ENCODE peak calls at places on chromosome 11, in four cellular contexts. M is right lobe of liver, D is heart right ventricle, A is cardiac muscle cell. Z is an unnamed sample. For H3K36me3, the result is how much of the 10 kb centered on the place peaks cover.

GRCh38 chr11:118060879-118061278 is 16.0 kb upstream of the TMPRSS4 start:
- DNase-seq in M (no peak), D (no peak), A (no peak), Z (peak)

GRCh38 chr11:34331329-34331728 is 26.5 kb downstream of the ABTB2 start:
- DNase-seq in M (no peak), D (no peak), A (peak), Z (no peak)

GRCh38 chr11:131683131-131683530 is 312.7 kb downstream of the NTM start:
- DNase-seq in M (no peak), D (no peak), A (no peak), Z (no peak)

GRCh38 chr11:126492331-126492730 is 136.8 kb downstream of the ST3GAL4 start:
- DNase-seq in M (no peak), D (no peak), A (no peak), Z (peak)

GRCh38 chr11:58316142-58316541 is 42.7 kb downstream of the OR5B17 start:
- DNase-seq in M (no peak), D (no peak), A (no peak), Z (no peak)

GRCh38 chr11:34431979-34432378 is 6.8 kb upstream of the CAT start:
- DNase-seq in M (no peak), D (no peak), A (no peak), Z (no peak)

GRCh38 chr11:110196241-110196754 is 100.1 kb downstream of the RDX start:
- DNase-seq in M (no peak), D (no peak), A (peak), Z (no peak)

GRCh38 chr11:94671553-94672366 is 96.4 kb upstream of the AMOTL1 start:
- DNase-seq in M (no peak), D (no peak), A (no peak), Z (no peak)

GRCh38 chr11:45458269-45458668 is 172.1 kb upstream of the SYT13 start:
- DNase-seq in M (no peak), D (no peak), A (no peak), Z (no peak)

GRCh38 chr11:1263036-1263435 is 40.2 kb downstream of the MUC5B start:
- DNase-seq in M (no peak), D (peak), A (no peak), Z (no peak)

GRCh38 chr11:65437436-65438227 is 15.0 kb downstream of the NEAT1 start:
- DNase-seq in M (peak), D (no peak), A (peak), Z (peak)

GRCh38 chr11:58731819-58732218 is at the start of gene GLYAT:
- DNase-seq in M (peak), D (no peak), A (no peak), Z (no peak)

GRCh38 chr11:14413307-14414072 is 54.5 kb upstream of the RRAS2 start:
- DNase-seq in M (no peak), D (no peak), A (peak), Z (no peak)

GRCh38 chr11:62054484-62055121 is 69.2 kb upstream of the INCENP start:
- DNase-seq in M (peak), D (no peak), A (peak), Z (no peak)

GRCh38 chr11:58561394-58562102 is 14.1 kb downstream of the LPXN start:
- DNase-seq in M (no peak), D (no peak), A (no peak), Z (no peak)

GRCh38 chr11:27933992-27934829 is 173.7 kb downstream of the KIF18A start:
- DNase-seq in M (no peak), D (no peak), A (peak), Z (no peak)

GRCh38 chr11:13341028-13341427 is 63.4 kb downstream of the BMAL1 start:
- DNase-seq in M (no peak), D (no peak), A (no peak), Z (no peak)

GRCh38 chr11:69075421-69076128 is 26.8 kb downstream of the TPCN2 start:
- DNase-seq in M (no peak), D (peak), A (peak), Z (no peak)

GRCh38 chr11:125566235-125566634 is 3.0 kb upstream of the EI24 start:
- DNase-seq in M (peak), D (no peak), A (no peak), Z (no peak)

GRCh38 chr11:124644426-124645280 is 22.0 kb downstream of the TBRG1 start:
- DNase-seq in M (peak), D (peak), A (peak), Z (peak)

GRCh38 chr11:65429069-65429681 is 6.6 kb downstream of the NEAT1 start:
- DNase-seq in M (peak), D (no peak), A (peak), Z (no peak)

GRCh38 chr11:118216621-118217526 is 7.9 kb downstream of the JAML start:
- DNase-seq in M (no peak), D (no peak), A (no peak), Z (no peak)

GRCh38 chr11:12076840-12077534 is 33.4 kb upstream of the MICAL2 start:
- DNase-seq in M (peak), D (no peak), A (no peak), Z (no peak)

GRCh38 chr11:17275376-17276235 is 933 bp upstream of the NUCB2 start:
- DNase-seq in M (no peak), D (no peak), A (no peak), Z (no peak)

GRCh38 chr11:31764766-31765165 is 46.4 kb downstream of the PAX6 start:
- DNase-seq in M (no peak), D (no peak), A (no peak), Z (no peak)

GRCh38 chr11:110779108-110779507 is 66.9 kb upstream of the ARHGAP20 start:
- DNase-seq in M (no peak), D (no peak), A (no peak), Z (no peak)

GRCh38 chr11:128467041-128467440 is 120.3 kb downstream of the ETS1 start:
- DNase-seq in M (no peak), D (no peak), A (no peak), Z (no peak)

GRCh38 chr11:27694992-27695391 is 5.3 kb downstream of the BDNF start:
- DNase-seq in M (no peak), D (no peak), A (peak), Z (no peak)

GRCh38 chr11:113632981-113633380 is 73.1 kb downstream of the TMPRSS5 start:
- DNase-seq in M (no peak), D (no peak), A (peak), Z (no peak)

GRCh38 chr11:62770778-62771143 is 435 bp upstream of the TAF6L start:
- DNase-seq in M (peak), D (no peak), A (no peak), Z (no peak)

GRCh38 chr11:105588001-105588400 is 21.9 kb upstream of the GRIA4 start:
- DNase-seq in M (no peak), D (no peak), A (peak), Z (no peak)

GRCh38 chr11:120326845-120327281 is 1.8 kb downstream of the TLCD5 start:
- DNase-seq in M (no peak), D (no peak), A (peak), Z (no peak)

GRCh38 chr11:12698049-12698448 is 23.8 kb downstream of the TEAD1 start:
- DNase-seq in M (no peak), D (no peak), A (no peak), Z (no peak)

GRCh38 chr11:67409261-67409666 is 5.4 kb downstream of the TBC1D10C start:
- DNase-seq in M (no peak), D (no peak), A (no peak), Z (no peak)

GRCh38 chr11:44566952-44567875 is 1.8 kb downstream of the CD82 start:
- DNase-seq in M (no peak), D (no peak), A (no peak), Z (no peak)

GRCh38 chr11:5933116-5933515 is 8.9 kb upstream of the OR56A3 start:
- DNase-seq in M (no peak), D (no peak), A (no peak), Z (no peak)
- H3K36me3 ChIP-seq in M (under half), D (under half), A (under half), Z (under half)

DNA sequence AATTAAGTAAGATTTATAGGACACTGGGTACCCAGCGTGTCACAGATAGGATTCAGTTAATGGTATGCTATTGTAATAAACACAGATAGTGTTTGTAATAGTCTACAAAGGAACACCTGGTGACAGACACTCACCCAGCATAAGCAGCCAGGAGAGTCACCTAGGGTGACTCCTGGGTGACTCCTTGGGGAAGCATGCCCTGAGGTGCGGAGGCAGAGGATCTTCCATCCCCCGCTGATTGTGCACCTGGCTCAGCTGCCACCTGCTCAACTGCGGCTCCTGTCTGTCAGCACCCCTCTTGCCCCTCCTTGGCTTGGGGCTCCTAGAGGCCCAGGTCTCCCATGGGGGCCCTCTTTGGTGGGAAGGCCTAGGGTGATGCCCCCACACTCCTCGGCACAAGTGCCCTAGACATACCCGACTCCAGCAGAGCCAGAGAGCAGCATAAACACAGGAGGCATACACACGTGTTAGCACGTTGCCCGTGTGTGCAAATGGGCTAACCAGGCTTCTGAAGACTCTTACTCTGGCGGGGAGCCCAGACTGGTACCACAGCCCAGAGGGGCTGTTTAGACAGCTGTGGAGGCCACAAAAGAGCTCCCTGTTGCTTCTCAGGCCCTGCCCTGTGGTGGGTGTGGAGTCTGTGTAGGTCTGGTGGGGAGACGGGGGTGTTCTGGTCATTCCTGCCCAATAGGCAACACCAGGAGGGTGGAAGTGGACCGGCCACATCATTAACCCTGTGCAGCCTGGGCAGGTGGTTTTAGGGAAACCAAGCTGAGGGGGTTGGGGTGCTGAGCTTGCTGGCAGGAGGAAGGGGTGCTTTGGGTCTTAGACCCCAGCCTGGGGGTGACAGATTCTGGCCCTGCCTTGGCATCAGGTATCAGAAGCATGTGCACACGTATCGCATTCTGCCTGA is 3.0 kb downstream of the INPPL1 start:
- DNase-seq in M (peak), D (no peak), A (no peak), Z (peak)
- H3K36me3 ChIP-seq in M (under half), D (under half), A (under half), Z (under half)

GRCh38 chr11:130144129-130144528 is 15.5 kb upstream of the ST14 start:
- DNase-seq in M (peak), D (no peak), A (no peak), Z (no peak)
- H3K36me3 ChIP-seq in M (under half), D (under half), A (under half), Z (half or more)

DNA sequence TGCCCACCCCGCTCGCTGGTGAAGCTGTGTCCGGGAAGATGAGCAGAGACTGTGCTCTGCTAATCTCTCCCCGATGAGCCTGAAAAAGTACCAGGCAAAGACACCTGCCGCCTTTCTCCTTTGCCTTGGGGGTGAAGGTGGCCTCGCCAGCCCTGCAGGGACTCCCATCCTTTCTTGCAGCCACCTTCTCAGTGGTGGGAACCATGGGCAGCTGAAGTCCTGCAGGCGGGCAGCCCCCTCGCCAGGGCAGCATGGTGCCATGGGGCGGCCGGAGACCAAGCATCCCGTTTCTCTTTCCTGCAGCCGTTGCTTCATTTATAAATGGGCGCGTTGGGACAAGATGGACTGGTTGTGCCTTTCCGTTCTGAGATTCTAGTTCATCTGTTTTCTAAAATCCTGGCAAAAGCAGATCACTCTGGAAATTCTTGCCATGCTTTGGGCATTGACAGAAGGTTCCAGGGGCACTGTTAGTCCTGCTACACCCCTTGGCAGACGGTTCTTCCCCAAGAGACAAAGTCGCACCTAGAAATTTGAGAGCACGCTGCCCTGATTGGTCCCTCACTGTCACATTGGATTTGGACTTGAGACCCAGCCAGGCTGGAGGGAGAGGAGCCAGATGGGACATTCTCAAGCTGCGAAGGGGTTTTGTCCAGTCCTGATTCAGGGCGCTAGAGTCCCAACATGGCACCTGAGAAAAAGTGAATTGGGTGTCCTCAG is 7.5 kb downstream of the CTTN start:
- DNase-seq in M (no peak), D (no peak), A (no peak), Z (no peak)
- H3K36me3 ChIP-seq in M (under half), D (under half), A (under half), Z (half or more)

GRCh38 chr11:74019104-74019738 is 10.3 kb upstream of the UCP3 start:
- DNase-seq in M (peak), D (peak), A (no peak), Z (no peak)

GRCh38 chr11:74022541-74022940 is 13.7 kb upstream of the UCP3 start:
- DNase-seq in M (no peak), D (no peak), A (no peak), Z (no peak)

GRCh38 chr11:74019860-74020259 is 11.0 kb upstream of the UCP3 start:
- DNase-seq in M (no peak), D (no peak), A (no peak), Z (no peak)

GRCh38 chr11:74021998-74022397 is 13.1 kb upstream of the UCP3 start:
- DNase-seq in M (no peak), D (no peak), A (no peak), Z (no peak)

GRCh38 chr11:74020537-74020936 is 11.7 kb upstream of the UCP3 start:
- DNase-seq in M (no peak), D (no peak), A (no peak), Z (no peak)
- H3K36me3 ChIP-seq in M (under half), D (under half), A (under half), Z (under half)

GRCh38 chr11:64341851-64342791 is 2.1 kb downstream of the CCDC88B start:
- DNase-seq in M (peak), D (peak), A (peak), Z (peak)

GRCh38 chr11:64343740-64344133 is 3.7 kb downstream of the CCDC88B start:
- DNase-seq in M (no peak), D (no peak), A (no peak), Z (no peak)

GRCh38 chr11:64342869-64343739 is 3.1 kb downstream of the CCDC88B start:
- DNase-seq in M (no peak), D (no peak), A (no peak), Z (no peak)

GRCh38 chr11:64344721-64345120 is 4.7 kb downstream of the CCDC88B start:
- DNase-seq in M (no peak), D (no peak), A (no peak), Z (no peak)

GRCh38 chr11:64344160-64344559 is 4.2 kb downstream of the CCDC88B start:
- DNase-seq in M (no peak), D (no peak), A (no peak), Z (no peak)
- H3K36me3 ChIP-seq in M (under half), D (under half), A (under half), Z (under half)

GRCh38 chr11:22359295-22359694 is 21.1 kb downstream of the SLC17A6 start:
- DNase-seq in M (no peak), D (no peak), A (no peak), Z (no peak)
- H3K36me3 ChIP-seq in M (under half), D (under half), A (under half), Z (under half)

GRCh38 chr11:101292661-101293240 is 163.1 kb upstream of the PGR start:
- DNase-seq in M (no peak), D (no peak), A (no peak), Z (no peak)

DNA sequence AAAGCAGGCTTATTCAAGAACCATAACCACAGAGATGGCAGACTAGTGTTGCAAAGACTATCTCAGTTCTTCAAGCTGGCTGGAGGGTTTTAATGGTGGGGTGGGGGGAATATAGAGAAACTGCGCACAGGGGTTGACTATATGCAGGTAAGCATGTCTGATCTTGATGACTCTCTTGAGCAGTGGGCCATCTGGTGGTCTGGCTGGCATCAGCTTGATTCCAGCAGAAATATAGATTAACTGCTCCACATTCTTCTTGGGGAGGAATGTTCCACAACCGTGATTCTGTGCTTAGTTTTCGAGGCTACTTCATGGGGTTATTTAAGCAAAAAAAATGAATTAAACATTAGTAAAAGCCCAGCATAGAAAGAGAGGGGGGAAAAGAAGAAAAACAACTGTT is 158.8 kb upstream of the PGR start:
- DNase-seq in M (no peak), D (no peak), A (no peak), Z (no peak)
- H3K36me3 ChIP-seq in M (under half), D (under half), A (under half), Z (under half)

DNA sequence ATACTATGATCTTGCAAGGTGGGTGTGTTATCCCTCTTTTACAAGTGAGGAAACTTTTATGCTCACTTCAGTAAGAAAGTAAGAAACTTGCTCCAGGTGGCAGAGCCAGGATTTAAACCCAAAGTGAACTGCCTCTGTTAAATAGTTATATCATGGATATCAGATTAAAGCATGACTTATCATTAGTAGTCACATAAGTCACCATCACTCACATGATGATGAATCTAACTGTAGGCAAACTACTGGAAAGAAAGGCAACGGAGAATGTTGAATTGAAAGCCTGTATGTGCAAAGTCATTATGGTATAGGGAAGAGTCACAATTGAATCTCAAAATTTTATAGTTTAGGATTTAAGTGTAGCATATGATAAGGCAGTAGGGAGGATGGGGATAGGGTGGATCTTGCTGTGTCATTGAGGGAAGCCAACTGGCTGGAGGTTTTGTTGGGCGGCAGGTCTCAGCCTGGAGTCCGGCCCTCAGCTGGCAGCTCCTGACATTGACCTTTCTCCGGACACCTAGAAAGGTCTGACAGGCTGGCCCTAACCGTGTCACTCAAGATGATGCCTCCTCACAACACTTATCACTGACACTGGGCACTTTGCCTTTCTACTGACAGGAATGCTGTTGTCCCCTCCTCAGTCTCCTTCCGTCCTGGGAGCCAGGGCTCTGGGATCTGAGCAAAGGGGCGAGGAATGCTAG is 98.3 kb downstream of the EMSY start:
- DNase-seq in M (no peak), D (peak), A (no peak), Z (no peak)
- H3K36me3 ChIP-seq in M (under half), D (under half), A (under half), Z (half or more)

Z was measured in upper lobe of right lung.